ENCODE peak calls at places on chromosome 7, in nine cellular contexts. One of them, this sample, is unnamed. For H3K9me3, the result is how much of the 10 kb centered on the place peaks cover.

GRCh38 chr7:45881759-45882464 is 6.4 kb upstream of the IGFBP1 start:
- DNase-seq in upper lobe of left lung: no peak
- DNase-seq in neuronal stem cell: no peak
- DNase-seq in transverse colon: no peak
- DNase-seq in cardiac muscle cell: no peak
- DNase-seq in tibial artery: no peak
- DNase-seq in HCT116: no peak
- DNase-seq in K562: no peak
- DNase-seq in right atrium auricular region: no peak
- DNase-seq in this sample: peak

GRCh38 chr7:157693521-157694388 is 357.0 kb downstream of the DNAJB6 start:
- DNase-seq in K562: no peak
- DNase-seq in transverse colon: no peak
- DNase-seq in upper lobe of left lung: peak
- DNase-seq in cardiac muscle cell: peak
- DNase-seq in right atrium auricular region: no peak
- DNase-seq in HCT116: no peak
- DNase-seq in neuronal stem cell: peak
- DNase-seq in tibial artery: no peak
- DNase-seq in this sample: peak

GRCh38 chr7:44062180-44062902 is 3.0 kb downstream of the PGAM2 start:
- DNase-seq in neuronal stem cell: no peak
- DNase-seq in right atrium auricular region: no peak
- DNase-seq in K562: no peak
- DNase-seq in transverse colon: peak
- DNase-seq in cardiac muscle cell: no peak
- DNase-seq in tibial artery: peak
- DNase-seq in HCT116: no peak
- DNase-seq in upper lobe of left lung: peak
- DNase-seq in this sample: peak

GRCh38 chr7:34373940-34374339 is 284.1 kb upstream of the NPSR1 start:
- DNase-seq in upper lobe of left lung: no peak
- DNase-seq in right atrium auricular region: no peak
- DNase-seq in K562: no peak
- DNase-seq in tibial artery: no peak
- DNase-seq in HCT116: no peak
- DNase-seq in cardiac muscle cell: no peak
- DNase-seq in transverse colon: no peak
- DNase-seq in neuronal stem cell: no peak
- DNase-seq in this sample: peak

GRCh38 chr7:21886396-21886795 is 59.3 kb downstream of the CDCA7L start:
- DNase-seq in cardiac muscle cell: no peak
- DNase-seq in K562: no peak
- DNase-seq in right atrium auricular region: no peak
- DNase-seq in upper lobe of left lung: no peak
- DNase-seq in tibial artery: no peak
- DNase-seq in neuronal stem cell: peak
- DNase-seq in HCT116: no peak
- DNase-seq in transverse colon: no peak
- DNase-seq in this sample: no peak

GRCh38 chr7:30472081-30472770 is 6.4 kb downstream of the NOD1 start:
- DNase-seq in HCT116: no peak
- DNase-seq in K562: no peak
- DNase-seq in neuronal stem cell: no peak
- DNase-seq in cardiac muscle cell: no peak
- DNase-seq in right atrium auricular region: peak
- DNase-seq in tibial artery: no peak
- DNase-seq in transverse colon: no peak
- DNase-seq in upper lobe of left lung: no peak
- DNase-seq in this sample: no peak

GRCh38 chr7:68770649-68771048 is 827.6 kb upstream of the AUTS2 start:
- DNase-seq in upper lobe of left lung: no peak
- DNase-seq in neuronal stem cell: no peak
- DNase-seq in right atrium auricular region: no peak
- DNase-seq in K562: peak
- DNase-seq in cardiac muscle cell: peak
- DNase-seq in tibial artery: no peak
- DNase-seq in HCT116: no peak
- DNase-seq in transverse colon: no peak
- DNase-seq in this sample: peak

GRCh38 chr7:135291809-135292253 is 58.2 kb downstream of the STRA8 start:
- DNase-seq in transverse colon: no peak
- DNase-seq in K562: no peak
- DNase-seq in cardiac muscle cell: no peak
- DNase-seq in tibial artery: no peak
- DNase-seq in neuronal stem cell: no peak
- DNase-seq in upper lobe of left lung: no peak
- DNase-seq in right atrium auricular region: no peak
- DNase-seq in HCT116: no peak
- DNase-seq in this sample: no peak

GRCh38 chr7:151702961-151703360 is 174.0 kb downstream of the PRKAG2 start:
- DNase-seq in right atrium auricular region: no peak
- DNase-seq in upper lobe of left lung: no peak
- DNase-seq in tibial artery: no peak
- DNase-seq in K562: no peak
- DNase-seq in transverse colon: no peak
- DNase-seq in neuronal stem cell: no peak
- DNase-seq in cardiac muscle cell: no peak
- DNase-seq in HCT116: no peak
- DNase-seq in this sample: peak

GRCh38 chr7:150727381-150727780 is 9.8 kb upstream of the GIMAP5 start:
- DNase-seq in HCT116: no peak
- DNase-seq in tibial artery: no peak
- DNase-seq in transverse colon: peak
- DNase-seq in K562: no peak
- DNase-seq in cardiac muscle cell: no peak
- DNase-seq in upper lobe of left lung: no peak
- DNase-seq in neuronal stem cell: no peak
- DNase-seq in right atrium auricular region: no peak
- DNase-seq in this sample: no peak

GRCh38 chr7:124035706-124036105 is 2.8 kb upstream of the TMEM229A start:
- DNase-seq in HCT116: no peak
- DNase-seq in neuronal stem cell: no peak
- DNase-seq in K562: no peak
- DNase-seq in right atrium auricular region: no peak
- DNase-seq in tibial artery: no peak
- DNase-seq in transverse colon: no peak
- DNase-seq in cardiac muscle cell: no peak
- DNase-seq in upper lobe of left lung: no peak
- DNase-seq in this sample: no peak

GRCh38 chr7:98727146-98727709 is 110.1 kb downstream of the NPTX2 start:
- DNase-seq in HCT116: no peak
- DNase-seq in tibial artery: no peak
- DNase-seq in upper lobe of left lung: no peak
- DNase-seq in right atrium auricular region: no peak
- DNase-seq in cardiac muscle cell: no peak
- DNase-seq in neuronal stem cell: no peak
- DNase-seq in transverse colon: no peak
- DNase-seq in K562: no peak
- DNase-seq in this sample: no peak

GRCh38 chr7:150409300-150410030 is 30.3 kb downstream of the ZNF775 start:
- DNase-seq in transverse colon: peak
- DNase-seq in HCT116: no peak
- DNase-seq in right atrium auricular region: no peak
- DNase-seq in K562: no peak
- DNase-seq in neuronal stem cell: no peak
- DNase-seq in cardiac muscle cell: no peak
- DNase-seq in tibial artery: no peak
- DNase-seq in upper lobe of left lung: peak
- DNase-seq in this sample: peak

GRCh38 chr7:119037941-119038340 is 813.4 kb downstream of the ANKRD7 start:
- DNase-seq in tibial artery: no peak
- DNase-seq in K562: no peak
- DNase-seq in HCT116: no peak
- DNase-seq in transverse colon: no peak
- DNase-seq in cardiac muscle cell: no peak
- DNase-seq in neuronal stem cell: no peak
- DNase-seq in right atrium auricular region: no peak
- DNase-seq in upper lobe of left lung: no peak
- DNase-seq in this sample: no peak

GRCh38 chr7:33973235-33974015 is 68.1 kb downstream of the BMPER start:
- DNase-seq in cardiac muscle cell: no peak
- DNase-seq in neuronal stem cell: no peak
- DNase-seq in tibial artery: no peak
- DNase-seq in K562: no peak
- DNase-seq in upper lobe of left lung: no peak
- DNase-seq in transverse colon: no peak
- DNase-seq in right atrium auricular region: no peak
- DNase-seq in HCT116: no peak
- DNase-seq in this sample: no peak

GRCh38 chr7:18361756-18362155 is 133.8 kb upstream of the HDAC9 start:
- DNase-seq in K562: no peak
- DNase-seq in right atrium auricular region: no peak
- DNase-seq in transverse colon: peak
- DNase-seq in upper lobe of left lung: peak
- DNase-seq in tibial artery: no peak
- DNase-seq in HCT116: no peak
- DNase-seq in neuronal stem cell: no peak
- DNase-seq in cardiac muscle cell: peak
- DNase-seq in this sample: no peak

GRCh38 chr7:102426268-102427031 is 6.9 kb upstream of the ORAI2 start:
- DNase-seq in K562: no peak
- DNase-seq in neuronal stem cell: no peak
- DNase-seq in right atrium auricular region: no peak
- DNase-seq in tibial artery: no peak
- DNase-seq in upper lobe of left lung: peak
- DNase-seq in transverse colon: peak
- DNase-seq in HCT116: no peak
- DNase-seq in cardiac muscle cell: no peak
- DNase-seq in this sample: no peak

GRCh38 chr7:130277763-130278643 is 11.3 kb downstream of the CPA2 start:
- DNase-seq in K562: peak
- DNase-seq in cardiac muscle cell: peak
- DNase-seq in transverse colon: peak
- DNase-seq in HCT116: peak
- DNase-seq in upper lobe of left lung: peak
- DNase-seq in right atrium auricular region: no peak
- DNase-seq in tibial artery: peak
- DNase-seq in neuronal stem cell: peak
- DNase-seq in this sample: no peak

GRCh38 chr7:127587663-127588018 is 570 bp upstream of the ARF5 start:
- DNase-seq in HCT116: no peak
- DNase-seq in upper lobe of left lung: no peak
- DNase-seq in K562: peak
- DNase-seq in cardiac muscle cell: no peak
- DNase-seq in transverse colon: peak
- DNase-seq in tibial artery: no peak
- DNase-seq in neuronal stem cell: no peak
- DNase-seq in right atrium auricular region: no peak
- DNase-seq in this sample: no peak
- H3K27ac ChIP-seq in HCT116: peak
- H3K27ac ChIP-seq in upper lobe of left lung: peak
- H3K27ac ChIP-seq in K562: peak
- H3K27ac ChIP-seq in cardiac muscle cell: peak
- H3K27ac ChIP-seq in transverse colon: peak
- H3K27ac ChIP-seq in tibial artery: peak
- H3K27ac ChIP-seq in neuronal stem cell: no peak
- H3K27ac ChIP-seq in right atrium auricular region: peak
- H3K27ac ChIP-seq in this sample: peak

GRCh38 chr7:127347567-127348246 is 44.8 kb downstream of the ZNF800 start:
- DNase-seq in upper lobe of left lung: peak
- DNase-seq in right atrium auricular region: no peak
- DNase-seq in tibial artery: peak
- DNase-seq in transverse colon: peak
- DNase-seq in HCT116: no peak
- DNase-seq in neuronal stem cell: peak
- DNase-seq in K562: peak
- DNase-seq in cardiac muscle cell: peak
- DNase-seq in this sample: peak

GRCh38 chr7:127346575-127347256 is 45.8 kb downstream of the ZNF800 start:
- DNase-seq in right atrium auricular region: no peak
- DNase-seq in HCT116: no peak
- DNase-seq in transverse colon: no peak
- DNase-seq in upper lobe of left lung: no peak
- DNase-seq in cardiac muscle cell: no peak
- DNase-seq in K562: no peak
- DNase-seq in neuronal stem cell: no peak
- DNase-seq in tibial artery: no peak
- DNase-seq in this sample: no peak

GRCh38 chr7:127338122-127338521 is 54.4 kb downstream of the ZNF800 start:
- DNase-seq in K562: no peak
- DNase-seq in transverse colon: no peak
- DNase-seq in right atrium auricular region: no peak
- DNase-seq in neuronal stem cell: no peak
- DNase-seq in tibial artery: no peak
- DNase-seq in upper lobe of left lung: no peak
- DNase-seq in HCT116: no peak
- DNase-seq in cardiac muscle cell: no peak
- DNase-seq in this sample: no peak

GRCh38 chr7:127337581-127337980 is 54.9 kb downstream of the ZNF800 start:
- DNase-seq in tibial artery: no peak
- DNase-seq in right atrium auricular region: no peak
- DNase-seq in transverse colon: peak
- DNase-seq in neuronal stem cell: no peak
- DNase-seq in upper lobe of left lung: no peak
- DNase-seq in K562: no peak
- DNase-seq in HCT116: no peak
- DNase-seq in cardiac muscle cell: no peak
- DNase-seq in this sample: no peak

GRCh38 chr7:127342596-127342995 is 49.9 kb downstream of the ZNF800 start:
- DNase-seq in neuronal stem cell: no peak
- DNase-seq in K562: no peak
- DNase-seq in tibial artery: no peak
- DNase-seq in upper lobe of left lung: no peak
- DNase-seq in right atrium auricular region: no peak
- DNase-seq in transverse colon: no peak
- DNase-seq in HCT116: no peak
- DNase-seq in cardiac muscle cell: no peak
- DNase-seq in this sample: no peak
- H3K4me3 ChIP-seq in neuronal stem cell: no peak
- H3K4me3 ChIP-seq in K562: no peak
- H3K4me3 ChIP-seq in tibial artery: no peak
- H3K4me3 ChIP-seq in upper lobe of left lung: no peak
- H3K4me3 ChIP-seq in right atrium auricular region: no peak
- H3K4me3 ChIP-seq in transverse colon: no peak
- H3K4me3 ChIP-seq in HCT116: no peak
- H3K4me3 ChIP-seq in cardiac muscle cell: no peak
- H3K4me3 ChIP-seq in this sample: no peak

GRCh38 chr7:64528770-64529169 is 34.1 kb downstream of the ZNF680 start:
- DNase-seq in K562: no peak
- DNase-seq in upper lobe of left lung: no peak
- DNase-seq in right atrium auricular region: no peak
- DNase-seq in tibial artery: no peak
- DNase-seq in cardiac muscle cell: no peak
- DNase-seq in HCT116: no peak
- DNase-seq in transverse colon: no peak
- DNase-seq in neuronal stem cell: no peak
- DNase-seq in this sample: no peak
- H3K9me3 ChIP-seq in K562: under half
- H3K9me3 ChIP-seq in upper lobe of left lung: half or more
- H3K9me3 ChIP-seq in right atrium auricular region: half or more
- H3K9me3 ChIP-seq in tibial artery: under half
- H3K9me3 ChIP-seq in cardiac muscle cell: under half
- H3K9me3 ChIP-seq in HCT116: under half
- H3K9me3 ChIP-seq in transverse colon: half or more
- H3K9me3 ChIP-seq in neuronal stem cell: half or more
- H3K9me3 ChIP-seq in this sample: under half

DNA sequence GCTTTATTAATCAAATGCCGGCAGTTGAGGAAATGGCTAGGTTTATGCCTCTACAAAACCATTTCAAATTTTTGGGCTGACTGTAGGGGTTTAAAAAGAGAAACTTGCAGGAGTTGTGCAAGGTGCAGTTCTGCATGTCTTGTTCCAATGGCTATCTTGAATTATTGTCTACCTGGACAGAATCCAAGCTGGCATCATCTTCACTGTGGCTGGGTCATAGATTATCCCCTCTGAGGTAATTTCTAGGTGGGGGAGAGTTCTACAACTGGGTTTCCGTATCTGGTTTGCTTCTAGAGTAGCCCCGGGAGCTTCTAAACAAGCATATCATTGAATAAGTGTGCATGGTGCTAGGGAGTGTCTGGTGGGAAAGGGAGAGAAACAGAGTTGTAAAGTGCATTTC is 16.9 kb downstream of the BET1 start:
- DNase-seq in right atrium auricular region: no peak
- DNase-seq in neuronal stem cell: no peak
- DNase-seq in tibial artery: no peak
- DNase-seq in upper lobe of left lung: no peak
- DNase-seq in HCT116: no peak
- DNase-seq in cardiac muscle cell: no peak
- DNase-seq in K562: no peak
- DNase-seq in transverse colon: no peak
- DNase-seq in this sample: no peak
- H3K27ac ChIP-seq in right atrium auricular region: no peak
- H3K27ac ChIP-seq in neuronal stem cell: no peak
- H3K27ac ChIP-seq in tibial artery: no peak
- H3K27ac ChIP-seq in upper lobe of left lung: no peak
- H3K27ac ChIP-seq in HCT116: no peak
- H3K27ac ChIP-seq in cardiac muscle cell: no peak
- H3K27ac ChIP-seq in K562: no peak
- H3K27ac ChIP-seq in transverse colon: no peak
- H3K27ac ChIP-seq in this sample: no peak

This sample was measured in osteoblast.